ENCODE peak calls at places on chromosomes 7 and 10, in eight cellular contexts. One of them, this sample, is unnamed.

GRCh38 chr7:141702047-141702567 is at the start of gene DENND11:
- DNase-seq in fibroblast of mammary gland: no peak
- DNase-seq in foreskin fibroblast: peak
- DNase-seq in nephron progenitor cell: peak
- DNase-seq in lower lobe of right lung: peak
- DNase-seq in PC-3: peak
- DNase-seq in fibroblast of the aortic adventitia: peak
- DNase-seq in right atrium auricular region: no peak
- DNase-seq in this sample: no peak

GRCh38 chr10:11539191-11539868 is 72.1 kb downstream of the USP6NL start:
- DNase-seq in fibroblast of mammary gland: peak
- DNase-seq in foreskin fibroblast: peak
- DNase-seq in nephron progenitor cell: no peak
- DNase-seq in lower lobe of right lung: no peak
- DNase-seq in PC-3: peak
- DNase-seq in fibroblast of the aortic adventitia: peak
- DNase-seq in right atrium auricular region: no peak
- DNase-seq in this sample: peak

GRCh38 chr7:24966802-24967201 is 13.2 kb downstream of the OSBPL3 start:
- DNase-seq in fibroblast of mammary gland: no peak
- DNase-seq in foreskin fibroblast: no peak
- DNase-seq in nephron progenitor cell: no peak
- DNase-seq in lower lobe of right lung: no peak
- DNase-seq in PC-3: no peak
- DNase-seq in fibroblast of the aortic adventitia: peak
- DNase-seq in right atrium auricular region: no peak
- DNase-seq in this sample: no peak

GRCh38 chr10:11197854-11198253 is 180.2 kb downstream of the CELF2 start:
- DNase-seq in fibroblast of mammary gland: no peak
- DNase-seq in foreskin fibroblast: no peak
- DNase-seq in nephron progenitor cell: no peak
- DNase-seq in lower lobe of right lung: no peak
- DNase-seq in PC-3: no peak
- DNase-seq in fibroblast of the aortic adventitia: no peak
- DNase-seq in right atrium auricular region: no peak
- DNase-seq in this sample: no peak

GRCh38 chr10:132240156-132240555 is 53.4 kb downstream of the DPYSL4 start:
- DNase-seq in fibroblast of mammary gland: no peak
- DNase-seq in foreskin fibroblast: no peak
- DNase-seq in nephron progenitor cell: no peak
- DNase-seq in lower lobe of right lung: no peak
- DNase-seq in PC-3: no peak
- DNase-seq in fibroblast of the aortic adventitia: no peak
- DNase-seq in right atrium auricular region: no peak
- DNase-seq in this sample: no peak

GRCh38 chr10:119346063-119346835 is 138.9 kb downstream of the GRK5 start:
- DNase-seq in fibroblast of mammary gland: no peak
- DNase-seq in foreskin fibroblast: no peak
- DNase-seq in nephron progenitor cell: no peak
- DNase-seq in lower lobe of right lung: no peak
- DNase-seq in PC-3: no peak
- DNase-seq in fibroblast of the aortic adventitia: no peak
- DNase-seq in right atrium auricular region: no peak
- DNase-seq in this sample: no peak

GRCh38 chr7:73463260-73463659 is 29.7 kb downstream of the FZD9 start:
- DNase-seq in fibroblast of mammary gland: no peak
- DNase-seq in foreskin fibroblast: no peak
- DNase-seq in nephron progenitor cell: no peak
- DNase-seq in lower lobe of right lung: no peak
- DNase-seq in PC-3: no peak
- DNase-seq in fibroblast of the aortic adventitia: no peak
- DNase-seq in right atrium auricular region: no peak
- DNase-seq in this sample: no peak

GRCh38 chr10:114444819-114445218 is 40.5 kb upstream of the AFAP1L2 start:
- DNase-seq in fibroblast of mammary gland: no peak
- DNase-seq in foreskin fibroblast: no peak
- DNase-seq in nephron progenitor cell: no peak
- DNase-seq in lower lobe of right lung: no peak
- DNase-seq in PC-3: no peak
- DNase-seq in fibroblast of the aortic adventitia: no peak
- DNase-seq in right atrium auricular region: no peak
- DNase-seq in this sample: no peak

GRCh38 chr10:61623101-61623500 is 39.6 kb upstream of the CABCOCO1 start:
- DNase-seq in fibroblast of mammary gland: no peak
- DNase-seq in foreskin fibroblast: no peak
- DNase-seq in nephron progenitor cell: no peak
- DNase-seq in lower lobe of right lung: no peak
- DNase-seq in PC-3: no peak
- DNase-seq in fibroblast of the aortic adventitia: no peak
- DNase-seq in right atrium auricular region: no peak
- DNase-seq in this sample: no peak

GRCh38 chr7:141073641-141074161 is at the start of gene TMEM178B:
- DNase-seq in fibroblast of mammary gland: no peak
- DNase-seq in foreskin fibroblast: no peak
- DNase-seq in nephron progenitor cell: peak
- DNase-seq in lower lobe of right lung: no peak
- DNase-seq in PC-3: peak
- DNase-seq in fibroblast of the aortic adventitia: no peak
- DNase-seq in right atrium auricular region: no peak
- DNase-seq in this sample: no peak

GRCh38 chr7:26153823-26154783 is 2.1 kb downstream of the NFE2L3 start:
- DNase-seq in fibroblast of mammary gland: no peak
- DNase-seq in foreskin fibroblast: peak
- DNase-seq in nephron progenitor cell: no peak
- DNase-seq in lower lobe of right lung: no peak
- DNase-seq in PC-3: peak
- DNase-seq in fibroblast of the aortic adventitia: no peak
- DNase-seq in right atrium auricular region: no peak
- DNase-seq in this sample: peak

GRCh38 chr10:93722550-93722949 is 20.2 kb upstream of the FRA10AC1 start:
- DNase-seq in fibroblast of mammary gland: no peak
- DNase-seq in foreskin fibroblast: no peak
- DNase-seq in nephron progenitor cell: no peak
- DNase-seq in lower lobe of right lung: no peak
- DNase-seq in PC-3: peak
- DNase-seq in fibroblast of the aortic adventitia: no peak
- DNase-seq in right atrium auricular region: no peak
- DNase-seq in this sample: no peak

DNA sequence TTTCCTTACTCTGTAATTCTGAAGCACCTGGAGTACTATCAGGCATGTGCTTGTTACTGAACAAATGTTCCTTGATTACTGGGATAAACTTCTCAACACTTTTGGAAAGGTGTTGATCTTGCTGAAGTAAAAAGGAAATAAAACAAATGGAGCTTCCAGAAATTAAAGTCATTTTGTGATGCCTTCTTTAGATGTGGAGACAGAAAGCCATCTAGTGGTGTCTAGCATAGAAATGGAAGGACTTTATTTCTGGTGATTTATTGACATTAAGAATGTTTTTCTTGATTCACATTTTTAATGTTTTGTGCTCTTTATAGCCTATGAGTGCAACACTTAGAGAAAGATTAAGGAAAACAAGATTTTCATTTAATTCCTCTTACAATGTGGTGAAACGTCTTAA is 1.4 kb downstream of the SFR1 start:
- DNase-seq in fibroblast of mammary gland: peak
- DNase-seq in foreskin fibroblast: no peak
- DNase-seq in nephron progenitor cell: no peak
- DNase-seq in lower lobe of right lung: no peak
- DNase-seq in PC-3: peak
- DNase-seq in fibroblast of the aortic adventitia: peak
- DNase-seq in right atrium auricular region: no peak
- DNase-seq in this sample: no peak
- TF ChIP-seq CTCF in fibroblast of mammary gland: peak
- TF ChIP-seq CTCF in foreskin fibroblast: peak
- TF ChIP-seq CTCF in nephron progenitor cell: no peak
- TF ChIP-seq CTCF in lower lobe of right lung: peak
- TF ChIP-seq CTCF in PC-3: peak
- TF ChIP-seq CTCF in fibroblast of the aortic adventitia: peak
- TF ChIP-seq CTCF in right atrium auricular region: no peak
- TF ChIP-seq CTCF in this sample: peak

GRCh38 chr10:35632027-35632426 is 10.1 kb downstream of the FZD8 start:
- DNase-seq in fibroblast of mammary gland: no peak
- DNase-seq in foreskin fibroblast: no peak
- DNase-seq in nephron progenitor cell: no peak
- DNase-seq in lower lobe of right lung: no peak
- DNase-seq in PC-3: peak
- DNase-seq in fibroblast of the aortic adventitia: no peak
- DNase-seq in right atrium auricular region: no peak
- DNase-seq in this sample: no peak
- TF ChIP-seq CTCF in fibroblast of mammary gland: no peak
- TF ChIP-seq CTCF in foreskin fibroblast: no peak
- TF ChIP-seq CTCF in nephron progenitor cell: no peak
- TF ChIP-seq CTCF in lower lobe of right lung: no peak
- TF ChIP-seq CTCF in PC-3: peak
- TF ChIP-seq CTCF in fibroblast of the aortic adventitia: no peak
- TF ChIP-seq CTCF in right atrium auricular region: no peak
- TF ChIP-seq CTCF in this sample: peak

GRCh38 chr7:107981466-107981865 is 21.5 kb downstream of the LAMB1 start:
- DNase-seq in fibroblast of mammary gland: no peak
- DNase-seq in foreskin fibroblast: no peak
- DNase-seq in nephron progenitor cell: no peak
- DNase-seq in lower lobe of right lung: no peak
- DNase-seq in PC-3: no peak
- DNase-seq in fibroblast of the aortic adventitia: no peak
- DNase-seq in right atrium auricular region: no peak
- DNase-seq in this sample: no peak

GRCh38 chr7:107980671-107981190 is 22.2 kb downstream of the LAMB1 start:
- DNase-seq in fibroblast of mammary gland: no peak
- DNase-seq in foreskin fibroblast: no peak
- DNase-seq in nephron progenitor cell: no peak
- DNase-seq in lower lobe of right lung: no peak
- DNase-seq in PC-3: no peak
- DNase-seq in fibroblast of the aortic adventitia: no peak
- DNase-seq in right atrium auricular region: no peak
- DNase-seq in this sample: no peak

GRCh38 chr7:107980171-107980570 is 22.8 kb downstream of the LAMB1 start:
- DNase-seq in fibroblast of mammary gland: no peak
- DNase-seq in foreskin fibroblast: no peak
- DNase-seq in nephron progenitor cell: no peak
- DNase-seq in lower lobe of right lung: no peak
- DNase-seq in PC-3: no peak
- DNase-seq in fibroblast of the aortic adventitia: no peak
- DNase-seq in right atrium auricular region: no peak
- DNase-seq in this sample: no peak

GRCh38 chr7:107982463-107982862 is 20.5 kb downstream of the LAMB1 start:
- DNase-seq in fibroblast of mammary gland: no peak
- DNase-seq in foreskin fibroblast: no peak
- DNase-seq in nephron progenitor cell: no peak
- DNase-seq in lower lobe of right lung: no peak
- DNase-seq in PC-3: no peak
- DNase-seq in fibroblast of the aortic adventitia: no peak
- DNase-seq in right atrium auricular region: no peak
- DNase-seq in this sample: no peak

DNA sequence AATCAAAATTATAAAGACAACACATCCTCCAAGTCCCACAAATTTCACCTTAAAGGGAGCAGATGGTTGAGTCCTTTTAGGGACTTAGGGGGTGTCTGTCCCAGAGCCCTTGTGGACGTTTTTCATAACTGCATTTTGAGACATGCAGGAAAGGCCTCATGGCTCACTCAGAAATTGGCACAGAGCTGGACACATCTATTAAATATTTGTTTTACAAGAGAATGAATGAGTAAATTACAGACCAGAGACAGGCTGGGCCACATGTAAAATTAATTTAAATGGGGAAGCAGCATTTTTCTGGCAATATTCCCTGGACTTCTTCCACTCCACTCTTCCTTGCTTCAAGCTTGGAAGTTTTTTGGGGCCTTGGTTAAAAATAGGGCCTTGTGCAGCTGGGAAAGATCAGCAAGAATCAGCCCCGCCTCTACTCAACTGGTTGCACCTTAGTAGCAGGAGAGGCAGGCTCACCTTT is 20.0 kb downstream of the LAMB1 start:
- DNase-seq in fibroblast of mammary gland: peak
- DNase-seq in foreskin fibroblast: no peak
- DNase-seq in nephron progenitor cell: no peak
- DNase-seq in lower lobe of right lung: no peak
- DNase-seq in PC-3: peak
- DNase-seq in fibroblast of the aortic adventitia: peak
- DNase-seq in right atrium auricular region: no peak
- DNase-seq in this sample: no peak
- TF ChIP-seq CTCF in fibroblast of mammary gland: no peak
- TF ChIP-seq CTCF in foreskin fibroblast: peak
- TF ChIP-seq CTCF in nephron progenitor cell: peak
- TF ChIP-seq CTCF in lower lobe of right lung: peak
- TF ChIP-seq CTCF in PC-3: peak
- TF ChIP-seq CTCF in fibroblast of the aortic adventitia: peak
- TF ChIP-seq CTCF in right atrium auricular region: no peak
- TF ChIP-seq CTCF in this sample: peak

GRCh38 chr10:43204394-43204942 is 62.4 kb downstream of the RASGEF1A start:
- DNase-seq in fibroblast of mammary gland: no peak
- DNase-seq in foreskin fibroblast: no peak
- DNase-seq in nephron progenitor cell: peak
- DNase-seq in lower lobe of right lung: no peak
- DNase-seq in PC-3: no peak
- DNase-seq in fibroblast of the aortic adventitia: no peak
- DNase-seq in right atrium auricular region: no peak
- DNase-seq in this sample: no peak

GRCh38 chr10:43205681-43206390 is 61.0 kb downstream of the RASGEF1A start:
- DNase-seq in fibroblast of mammary gland: no peak
- DNase-seq in foreskin fibroblast: no peak
- DNase-seq in nephron progenitor cell: peak
- DNase-seq in lower lobe of right lung: peak
- DNase-seq in PC-3: no peak
- DNase-seq in fibroblast of the aortic adventitia: no peak
- DNase-seq in right atrium auricular region: no peak
- DNase-seq in this sample: no peak

GRCh38 chr10:43206391-43207235 is 60.3 kb downstream of the RASGEF1A start:
- DNase-seq in fibroblast of mammary gland: no peak
- DNase-seq in foreskin fibroblast: no peak
- DNase-seq in nephron progenitor cell: peak
- DNase-seq in lower lobe of right lung: peak
- DNase-seq in PC-3: no peak
- DNase-seq in fibroblast of the aortic adventitia: no peak
- DNase-seq in right atrium auricular region: no peak
- DNase-seq in this sample: no peak

GRCh38 chr10:43203491-43204393 is 63.1 kb downstream of the RASGEF1A start:
- DNase-seq in fibroblast of mammary gland: no peak
- DNase-seq in foreskin fibroblast: no peak
- DNase-seq in nephron progenitor cell: peak
- DNase-seq in lower lobe of right lung: peak
- DNase-seq in PC-3: no peak
- DNase-seq in fibroblast of the aortic adventitia: no peak
- DNase-seq in right atrium auricular region: no peak
- DNase-seq in this sample: peak

DNA sequence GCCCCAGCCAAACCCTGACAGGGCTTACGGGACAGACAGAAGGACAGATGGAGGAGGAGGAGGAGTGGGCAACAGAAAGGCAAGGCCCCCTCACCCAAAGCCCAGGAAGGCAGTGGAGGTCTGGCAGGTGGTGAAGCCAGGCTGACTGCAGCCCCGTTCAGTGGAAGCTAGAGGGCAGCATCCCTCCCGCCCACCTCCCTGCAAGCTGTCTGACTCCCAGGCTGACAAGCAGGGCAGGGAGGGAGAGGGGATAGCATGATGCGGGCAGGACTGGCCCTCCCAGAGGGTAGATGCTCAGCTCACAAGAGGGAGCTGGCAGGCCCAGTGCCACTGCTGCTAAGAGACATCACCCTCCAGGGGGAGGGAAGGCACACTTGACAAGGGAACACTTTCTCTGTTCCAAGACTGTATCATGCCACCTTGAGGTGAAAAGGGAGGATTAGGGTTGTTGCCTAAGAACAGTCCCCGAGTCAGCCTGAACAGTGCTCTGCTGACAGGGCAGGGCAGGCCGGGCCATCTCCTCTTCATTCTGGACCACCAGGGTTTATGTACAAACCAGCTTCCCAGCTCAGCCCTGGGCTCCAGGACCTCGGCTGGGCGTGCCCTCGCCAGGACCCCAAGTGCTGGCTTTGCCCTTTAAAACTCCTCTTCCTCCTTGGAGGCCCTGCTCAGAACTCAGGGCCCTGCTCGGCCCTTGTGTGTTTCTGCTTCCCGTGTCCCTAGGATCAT is 61.8 kb downstream of the RASGEF1A start:
- DNase-seq in fibroblast of mammary gland: peak
- DNase-seq in foreskin fibroblast: peak
- DNase-seq in nephron progenitor cell: peak
- DNase-seq in lower lobe of right lung: peak
- DNase-seq in PC-3: peak
- DNase-seq in fibroblast of the aortic adventitia: peak
- DNase-seq in right atrium auricular region: no peak
- DNase-seq in this sample: peak
- TF ChIP-seq CTCF in fibroblast of mammary gland: peak
- TF ChIP-seq CTCF in foreskin fibroblast: peak
- TF ChIP-seq CTCF in nephron progenitor cell: peak
- TF ChIP-seq CTCF in lower lobe of right lung: peak
- TF ChIP-seq CTCF in PC-3: peak
- TF ChIP-seq CTCF in fibroblast of the aortic adventitia: peak
- TF ChIP-seq CTCF in right atrium auricular region: peak
- TF ChIP-seq CTCF in this sample: peak